ENCODE peak calls at places on chromosomes 4 and X, in seven cellular contexts. H, U, A, Z, I, K and Y are unnamed samples.

GRCh38 chrX:100731441-100732281 is at the start of gene SYTL4:
- DNase-seq in K (no peak), A (peak), Z (no peak), H (peak), U (no peak), I (no peak), Y (no peak)

GRCh38 chr4:121711263-121712000 is 14.7 kb upstream of the ANXA5 start:
- DNase-seq in H (peak), Z (peak), A (peak), U (peak), K (peak), I (no peak), Y (peak)

GRCh38 chr4:116180056-116180690 is 905.2 kb downstream of the TRAM1L1 start:
- DNase-seq in H (peak), I (peak), K (peak), Z (no peak), U (no peak), A (no peak), Y (no peak)

GRCh38 chr4:97866821-97867556 is 276.3 kb downstream of the STPG2 start:
- DNase-seq in U (no peak), I (no peak), H (no peak), Z (no peak), A (no peak), K (no peak), Y (no peak)

GRCh38 chr4:58600290-58600689 is 1490.1 kb upstream of the IGFBP7 start:
- DNase-seq in I (no peak), Z (no peak), A (no peak), K (no peak), U (no peak), H (no peak), Y (no peak)

GRCh38 chr4:3213661-3214250 is 35.2 kb upstream of the MSANTD1 start:
- DNase-seq in K (no peak), A (no peak), U (no peak), I (no peak), H (no peak), Z (no peak), Y (no peak)

GRCh38 chr4:155703486-155704227 is 37.0 kb downstream of the GUCY1A1 start:
- DNase-seq in A (no peak), U (no peak), K (no peak), H (no peak), I (no peak), Z (peak), Y (no peak)

GRCh38 chr4:3703677-3704521 is 62.3 kb upstream of the ADRA2C start:
- DNase-seq in I (no peak), A (no peak), H (no peak), K (no peak), U (no peak), Z (no peak), Y (no peak)

GRCh38 chrX:11770320-11770719 is 12.3 kb downstream of the MSL3 start:
- DNase-seq in H (peak), K (peak), A (no peak), I (peak), Z (peak), U (peak), Y (no peak)

GRCh38 chrX:82134378-82134777 is 932.5 kb downstream of the SH3BGRL start:
- DNase-seq in I (no peak), U (no peak), K (no peak), Z (no peak), A (no peak), H (no peak), Y (no peak)

GRCh38 chr4:29319663-29320340 is 1400.4 kb upstream of the PCDH7 start:
- DNase-seq in I (no peak), K (no peak), U (no peak), A (no peak), Z (no peak), H (no peak), Y (no peak)

GRCh38 chr4:78768447-78769177 is 7.5 kb upstream of the BMP2K start:
- DNase-seq in K (no peak), U (no peak), Z (no peak), H (no peak), A (no peak), I (no peak), Y (no peak)

GRCh38 chr4:102163404-102164140 is 181.7 kb downstream of the SLC39A8 start:
- DNase-seq in I (no peak), U (no peak), Z (no peak), A (no peak), H (no peak), K (no peak), Y (no peak)

GRCh38 chr4:55393461-55394320 is 2.1 kb upstream of the TMEM165 start:
- DNase-seq in A (no peak), U (peak), I (peak), Z (no peak), K (no peak), H (peak), Y (no peak)

GRCh38 chrX:28058906-28059305 is 77.7 kb upstream of the DCAF8L1 start:
- DNase-seq in I (no peak), K (peak), H (no peak), A (no peak), Z (no peak), U (no peak), Y (no peak)

GRCh38 chrX:12994321-12994720 is 19.4 kb downstream of the TMSB4X start:
- DNase-seq in I (no peak), Z (no peak), K (no peak), A (no peak), U (no peak), H (no peak), Y (no peak)

GRCh38 chr4:7842384-7843279 is 97.0 kb downstream of the AFAP1 start:
- DNase-seq in I (no peak), Z (peak), A (peak), U (peak), K (peak), H (peak), Y (no peak)

GRCh38 chr4:41991916-41992767 is 1.8 kb downstream of the SLC30A9 start:
- DNase-seq in H (peak), Z (peak), U (peak), K (peak), A (no peak), I (no peak), Y (no peak)

GRCh38 chr4:17780461-17781071 is 855 bp downstream of the FAM184B start:
- DNase-seq in A (no peak), H (peak), I (no peak), U (peak), K (peak), Z (peak), Y (peak)

GRCh38 chr4:143186634-143187033 is 1.9 kb downstream of the USP38 start:
- DNase-seq in I (peak), H (peak), Z (no peak), A (no peak), U (peak), K (peak), Y (no peak)

GRCh38 chr4:130336585-130337217 is 1240.7 kb downstream of the C4orf33 start:
- DNase-seq in A (no peak), I (peak), K (peak), H (peak), Z (peak), U (peak), Y (no peak)

GRCh38 chrX:105706041-105706440 is 116.3 kb upstream of the NRK start:
- DNase-seq in A (no peak), K (peak), U (peak), H (peak), Z (no peak), I (no peak), Y (no peak)

GRCh38 chr4:165355900-165356300 is 22.9 kb upstream of the CPE start:
- DNase-seq in U (peak), I (peak), A (peak), Z (peak), H (peak), K (peak), Y (no peak)

GRCh38 chr4:38574559-38575333 is 89.3 kb upstream of the KLF3 start:
- DNase-seq in Z (no peak), H (no peak), I (no peak), U (no peak), A (no peak), K (no peak), Y (no peak)

GRCh38 chrX:40508560-40508959 is 72.2 kb upstream of the ATP6AP2 start:
- DNase-seq in K (no peak), U (no peak), A (no peak), I (no peak), Z (no peak), H (no peak), Y (no peak)

GRCh38 chr4:14336656-14337055 is 665.6 kb upstream of the CPEB2 start:
- DNase-seq in A (no peak), H (no peak), I (no peak), K (no peak), U (no peak), Z (no peak), Y (no peak)

GRCh38 chrX:45806410-45807121 is 605.9 kb upstream of the DIPK2B start:
- DNase-seq in U (peak), I (no peak), H (peak), A (no peak), Z (peak), K (peak), Y (no peak)

GRCh38 chrX:92213781-92214180 is 434.6 kb downstream of the PCDH11X start:
- DNase-seq in A (no peak), K (no peak), I (no peak), Z (no peak), U (no peak), H (no peak), Y (no peak)

GRCh38 chr4:183691897-183692296 is 32.8 kb downstream of the TRAPPC11 start:
- DNase-seq in Z (no peak), K (no peak), A (no peak), H (no peak), I (no peak), U (no peak), Y (no peak)

GRCh38 chr4:187415227-187415626 is 580.3 kb upstream of the ZFP42 start:
- DNase-seq in Z (no peak), H (no peak), K (no peak), U (no peak), I (no peak), A (no peak), Y (no peak)

GRCh38 chr4:3215733-3216132 is 33.2 kb upstream of the MSANTD1 start:
- DNase-seq in A (no peak), H (no peak), Z (no peak), U (no peak), K (no peak), I (no peak), Y (no peak)

GRCh38 chrX:118975831-118976598 is 1.6 kb downstream of the LONRF3 start:
- DNase-seq in H (peak), I (no peak), Z (no peak), A (peak), K (peak), U (peak), Y (peak)

GRCh38 chr4:57156242-57156990 is 46.2 kb upstream of the IGFBP7 start:
- DNase-seq in I (no peak), A (no peak), K (no peak), U (no peak), Z (no peak), H (no peak), Y (no peak)

GRCh38 chr4:84680956-84681355 is 98.0 kb downstream of the CDS1 start:
- DNase-seq in H (no peak), A (no peak), U (no peak), I (no peak), K (no peak), Z (no peak), Y (no peak)

GRCh38 chr4:60042941-60043340 is 1157.2 kb upstream of the ADGRL3 start:
- DNase-seq in A (no peak), H (no peak), K (no peak), Z (no peak), U (no peak), I (no peak), Y (no peak)

GRCh38 chr4:81566076-81566663 is 94.5 kb upstream of the RASGEF1B start:
- DNase-seq in A (no peak), U (no peak), K (peak), H (no peak), I (no peak), Z (no peak), Y (no peak)
- H3K4me3 ChIP-seq in A (peak), U (no peak), K (no peak), H (peak), I (peak), Z (no peak), Y (peak)

DNA sequence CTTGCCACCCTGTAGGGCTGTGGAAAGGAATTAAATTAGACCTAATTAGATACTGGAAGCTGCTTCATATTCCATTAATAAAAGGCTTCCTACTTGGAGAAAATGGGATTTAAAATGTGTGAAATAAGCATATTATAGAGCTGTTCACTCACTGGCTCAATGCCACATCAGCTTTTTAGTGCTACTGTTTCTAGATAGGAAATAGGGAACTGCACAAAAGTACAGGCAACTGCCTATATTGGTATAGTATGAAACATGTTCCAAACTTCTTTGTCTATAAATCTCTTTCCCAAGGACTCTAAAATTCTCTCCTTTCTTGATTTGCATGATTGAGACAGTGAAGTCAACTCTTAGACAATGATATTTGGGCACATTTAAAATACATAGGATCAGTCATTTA is 408.0 kb upstream of the AADAT start:
- DNase-seq in K (no peak), U (no peak), A (no peak), H (peak), Z (no peak), I (no peak), Y (no peak)
- H3K4me3 ChIP-seq in K (no peak), U (no peak), A (no peak), H (no peak), Z (no peak), I (no peak), Y (no peak)

GRCh38 chrX:151398346-151398745 is 1.3 kb downstream of the VMA21 start:
- DNase-seq in I (peak), H (no peak), A (no peak), Z (no peak), K (no peak), U (no peak), Y (no peak)
- H3K4me3 ChIP-seq in I (peak), H (peak), A (no peak), Z (peak), K (no peak), U (no peak), Y (no peak)

GRCh38 chr4:47473351-47473750 is 9.8 kb upstream of the COMMD8 start:
- DNase-seq in Z (no peak), H (no peak), U (no peak), I (no peak), A (no peak), K (no peak), Y (no peak)
- H3K4me3 ChIP-seq in Z (no peak), H (no peak), U (no peak), I (no peak), A (no peak), K (no peak), Y (no peak)